ENCODE peak calls at places on chromosome 16, in six cellular contexts. U is left ventricle myocardium inferior; D is CD4-positive, alpha-beta memory T cell; N is GM23338; Z is stomach; M is neuronal stem cell. O is an unnamed sample. For H3K36me3, the result is how much of the 10 kb centered on the place peaks cover.

GRCh38 chr16:14013571-14014283 is 57.4 kb upstream of the MRTFB start:
- DNase-seq in U (no peak), D (no peak), N (peak), Z (no peak), M (no peak), O (no peak)

GRCh38 chr16:84589975-84590719 is 27.7 kb downstream of the COTL1 start:
- DNase-seq in U (no peak), D (no peak), N (no peak), Z (no peak), M (no peak), O (no peak)

GRCh38 chr16:54511181-54511731 is 224.7 kb upstream of the IRX3 start:
- DNase-seq in U (no peak), D (no peak), N (no peak), Z (no peak), M (no peak), O (no peak)

GRCh38 chr16:55710466-55710865 is 54.7 kb downstream of the SLC6A2 start:
- DNase-seq in U (no peak), D (no peak), N (peak), Z (no peak), M (peak), O (no peak)

GRCh38 chr16:7324306-7324705 is 8.3 kb upstream of the RBFOX1 start:
- DNase-seq in U (no peak), D (no peak), N (no peak), Z (no peak), M (peak), O (no peak)

GRCh38 chr16:26772503-26772902 is 294.2 kb upstream of the C16orf82 start:
- DNase-seq in U (no peak), D (no peak), N (no peak), Z (no peak), M (no peak), O (no peak)

GRCh38 chr16:28082624-28083023 is 19.1 kb upstream of the GSG1L start:
- DNase-seq in U (no peak), D (no peak), N (no peak), Z (no peak), M (no peak), O (no peak)

GRCh38 chr16:46947900-46948547 is 25.4 kb downstream of the DNAJA2 start:
- DNase-seq in U (no peak), D (peak), N (peak), Z (peak), M (peak), O (no peak)

GRCh38 chr16:26885674-26886073 is 181.1 kb upstream of the C16orf82 start:
- DNase-seq in U (no peak), D (no peak), N (no peak), Z (no peak), M (no peak), O (no peak)

GRCh38 chr16:15949210-15950166 is at the start of gene ABCC1:
- DNase-seq in U (peak), D (peak), N (peak), Z (peak), M (peak), O (peak)

GRCh38 chr16:14329727-14330363 is 258.7 kb downstream of the MRTFB start:
- DNase-seq in U (no peak), D (no peak), N (no peak), Z (no peak), M (no peak), O (no peak)

GRCh38 chr16:56630134-56630533 is 2.3 kb upstream of the MT1M start:
- DNase-seq in U (no peak), D (no peak), N (no peak), Z (no peak), M (no peak), O (no peak)

GRCh38 chr16:14455577-14455976 is 174.5 kb downstream of the PARN start:
- DNase-seq in U (no peak), D (no peak), N (peak), Z (no peak), M (no peak), O (no peak)

GRCh38 chr16:31211960-31212359 is 2.0 kb upstream of the TRIM72 start:
- DNase-seq in U (no peak), D (no peak), N (no peak), Z (no peak), M (no peak), O (no peak)

GRCh38 chr16:12406840-12407690 is 396.6 kb downstream of the CPPED1 start:
- DNase-seq in U (no peak), D (no peak), N (no peak), Z (no peak), M (no peak), O (no peak)

GRCh38 chr16:47779201-47780016 is 318.3 kb downstream of the PHKB start:
- DNase-seq in U (no peak), D (peak), N (no peak), Z (no peak), M (no peak), O (no peak)

GRCh38 chr16:48318630-48319029 is 66.6 kb downstream of the SIAH1 start:
- DNase-seq in U (no peak), D (peak), N (peak), Z (no peak), M (no peak), O (peak)

GRCh38 chr16:52526429-52526828 is 20.5 kb downstream of the TOX3 start:
- DNase-seq in U (no peak), D (no peak), N (peak), Z (no peak), M (peak), O (no peak)

GRCh38 chr16:53058882-53059281 is 4.1 kb downstream of the CHD9 start:
- DNase-seq in U (no peak), D (no peak), N (no peak), Z (no peak), M (no peak), O (no peak)

GRCh38 chr16:56617212-56618085 is 8.1 kb upstream of the MT1E start:
- DNase-seq in U (peak), D (no peak), N (peak), Z (peak), M (no peak), O (no peak)

DNA sequence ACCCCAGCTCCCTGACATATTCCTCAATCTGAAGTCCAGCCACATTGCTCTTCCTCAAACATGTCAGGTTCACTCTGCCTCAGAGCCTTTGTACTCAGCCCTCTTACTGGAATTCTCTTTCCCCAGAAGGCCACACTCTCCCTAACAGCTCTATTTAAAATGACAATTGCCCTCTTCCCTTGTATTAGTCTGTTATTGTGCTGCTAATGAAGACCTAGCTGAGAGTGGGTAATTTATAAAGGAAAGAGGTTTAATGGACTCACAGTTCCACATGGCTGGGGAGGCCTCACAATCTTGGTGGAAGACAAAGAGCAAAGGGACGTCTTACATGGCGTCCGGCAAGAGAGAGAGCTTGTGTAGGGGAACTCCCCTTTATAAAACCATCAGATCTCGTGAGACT is 46.0 kb downstream of the HS3ST2 start:
- DNase-seq in U (no peak), D (no peak), N (peak), Z (no peak), M (no peak), O (no peak)
- H3K27ac ChIP-seq in U (no peak), D (no peak), N (peak), Z (no peak), M (no peak), O (no peak)

DNA sequence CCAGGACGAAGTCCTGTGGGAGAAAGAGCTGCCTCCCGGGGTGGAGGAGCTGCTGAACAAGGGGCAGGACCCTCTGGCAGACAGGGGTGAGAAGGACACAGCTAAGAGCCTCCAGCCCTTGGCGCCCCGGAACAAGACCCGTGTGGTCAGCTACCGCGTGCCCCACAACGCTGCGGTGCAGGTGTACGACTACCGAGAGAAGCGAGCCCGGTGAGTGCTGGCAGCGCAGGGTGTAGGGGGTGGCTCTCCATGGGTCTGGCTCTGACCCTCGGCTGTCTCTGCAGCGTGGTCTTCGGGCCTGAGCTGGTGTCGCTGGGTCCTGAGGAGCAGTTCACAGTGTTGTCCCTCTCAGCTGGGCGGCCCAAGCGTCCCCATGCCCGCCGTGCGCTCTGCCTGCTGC is 21.4 kb downstream of the MVP start:
- DNase-seq in U (no peak), D (no peak), N (no peak), Z (no peak), M (no peak), O (no peak)
- H3K36me3 ChIP-seq in U (half or more), D (half or more), N (under half), Z (half or more), M (under half), O (half or more)

DNA sequence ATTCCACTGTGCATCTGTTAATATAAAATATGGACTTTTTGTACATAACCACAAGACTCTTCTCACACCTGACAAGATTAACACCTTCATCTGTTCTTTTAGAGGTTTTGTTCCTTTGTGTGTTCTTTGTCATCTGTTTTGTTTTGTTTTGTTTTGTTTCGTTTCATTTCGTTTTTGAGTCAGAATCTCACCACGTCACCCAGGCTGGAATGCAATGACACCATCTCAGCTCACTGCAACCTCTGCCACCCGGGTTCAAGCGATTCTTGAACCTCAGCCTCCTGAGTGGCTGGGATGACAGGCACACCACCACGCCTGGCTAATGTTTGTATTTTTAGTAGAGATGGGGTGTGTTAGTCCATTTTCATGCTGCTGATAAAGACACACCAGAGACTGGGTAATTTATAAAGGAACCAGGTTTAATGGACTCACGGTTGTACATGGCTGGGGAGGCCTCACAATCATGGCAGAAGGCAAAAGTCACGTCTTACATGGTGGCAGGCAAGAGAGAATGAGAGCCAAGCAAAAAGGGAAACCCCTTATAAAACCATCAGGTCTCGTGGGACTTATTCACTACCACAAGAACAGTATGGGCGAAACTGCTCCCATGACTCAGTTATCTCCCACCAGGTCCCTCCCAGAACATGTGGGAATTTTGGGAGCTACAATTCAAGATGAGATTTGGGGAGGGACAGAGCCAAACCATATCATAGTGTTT is 22.3 kb downstream of the C16orf90 start:
- DNase-seq in U (no peak), D (no peak), N (no peak), Z (no peak), M (no peak), O (no peak)
- H3K27ac ChIP-seq in U (peak), D (no peak), N (no peak), Z (no peak), M (no peak), O (no peak)

DNA sequence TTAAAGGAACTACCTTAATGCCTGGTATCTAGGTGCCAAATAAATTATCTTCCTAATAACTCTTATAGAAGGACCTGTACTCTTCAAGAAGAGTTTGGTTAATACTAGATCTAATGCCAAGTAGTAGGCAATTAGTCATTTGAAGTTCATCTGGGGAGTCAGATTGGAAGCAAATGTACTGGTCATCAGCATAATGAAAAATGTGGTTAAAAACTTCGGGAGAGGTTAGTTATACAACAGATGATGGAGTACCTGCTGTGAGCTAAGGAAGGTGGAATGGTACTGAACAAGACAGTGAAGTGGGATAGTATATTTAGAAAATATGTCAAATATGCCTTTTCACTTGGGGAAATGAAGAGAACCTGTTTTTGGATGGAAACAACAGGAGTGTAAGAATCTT is 49.2 kb downstream of the TNRC6A start:
- DNase-seq in U (no peak), D (no peak), N (no peak), Z (no peak), M (no peak), O (no peak)
- H3K36me3 ChIP-seq in U (half or more), D (under half), N (half or more), Z (half or more), M (under half), O (half or more)

GRCh38 chr16:1432388-1433262 is 1.7 kb downstream of the PERCC1 start:
- DNase-seq in U (no peak), D (no peak), N (peak), Z (no peak), M (no peak), O (no peak)
- H3K27ac ChIP-seq in U (peak), D (no peak), N (no peak), Z (no peak), M (no peak), O (no peak)

GRCh38 chr16:77199211-77199610 is at the start of gene SYCE1L:
- DNase-seq in U (no peak), D (no peak), N (no peak), Z (no peak), M (no peak), O (no peak)
- H3K36me3 ChIP-seq in U (half or more), D (under half), N (under half), Z (half or more), M (under half), O (under half)

GRCh38 chr16:3879258-3879886 is 1.1 kb downstream of the CREBBP start:
- DNase-seq in U (peak), D (no peak), N (peak), Z (peak), M (no peak), O (no peak)
- H3K27ac ChIP-seq in U (peak), D (peak), N (no peak), Z (peak), M (no peak), O (peak)

GRCh38 chr16:68784226-68784625 is 47.1 kb downstream of the CDH1 start:
- DNase-seq in U (no peak), D (no peak), N (no peak), Z (no peak), M (no peak), O (no peak)

GRCh38 chr16:68786685-68787418 is 49.8 kb downstream of the CDH1 start:
- DNase-seq in U (no peak), D (no peak), N (no peak), Z (no peak), M (no peak), O (no peak)

GRCh38 chr16:68782198-68783174 is 45.4 kb downstream of the CDH1 start:
- DNase-seq in U (no peak), D (no peak), N (no peak), Z (no peak), M (no peak), O (no peak)

GRCh38 chr16:68784721-68785120 is 47.6 kb downstream of the CDH1 start:
- DNase-seq in U (no peak), D (no peak), N (no peak), Z (no peak), M (no peak), O (no peak)

DNA sequence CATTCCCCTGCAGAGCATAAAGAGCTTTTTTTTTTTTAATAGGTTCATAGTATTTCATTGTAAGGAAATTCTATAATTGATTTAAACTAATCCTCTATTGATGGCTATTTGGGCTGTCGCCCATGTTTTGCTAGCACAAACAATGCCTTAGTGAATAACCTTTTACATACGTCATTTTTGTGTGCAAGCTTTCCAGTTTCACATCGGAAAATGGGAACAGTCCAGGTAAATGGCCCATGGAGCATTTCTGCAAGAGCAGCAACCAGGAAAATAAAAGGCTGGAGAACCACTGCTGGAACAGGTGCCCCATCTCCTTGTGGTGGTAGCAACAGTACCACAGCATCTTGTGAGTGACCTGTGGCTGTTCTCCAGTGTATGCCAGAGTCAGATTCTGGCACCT is 48.6 kb downstream of the CDH1 start:
- DNase-seq in U (no peak), D (no peak), N (no peak), Z (no peak), M (no peak), O (no peak)
- H3K36me3 ChIP-seq in U (under half), D (under half), N (under half), Z (under half), M (under half), O (under half)

DNA sequence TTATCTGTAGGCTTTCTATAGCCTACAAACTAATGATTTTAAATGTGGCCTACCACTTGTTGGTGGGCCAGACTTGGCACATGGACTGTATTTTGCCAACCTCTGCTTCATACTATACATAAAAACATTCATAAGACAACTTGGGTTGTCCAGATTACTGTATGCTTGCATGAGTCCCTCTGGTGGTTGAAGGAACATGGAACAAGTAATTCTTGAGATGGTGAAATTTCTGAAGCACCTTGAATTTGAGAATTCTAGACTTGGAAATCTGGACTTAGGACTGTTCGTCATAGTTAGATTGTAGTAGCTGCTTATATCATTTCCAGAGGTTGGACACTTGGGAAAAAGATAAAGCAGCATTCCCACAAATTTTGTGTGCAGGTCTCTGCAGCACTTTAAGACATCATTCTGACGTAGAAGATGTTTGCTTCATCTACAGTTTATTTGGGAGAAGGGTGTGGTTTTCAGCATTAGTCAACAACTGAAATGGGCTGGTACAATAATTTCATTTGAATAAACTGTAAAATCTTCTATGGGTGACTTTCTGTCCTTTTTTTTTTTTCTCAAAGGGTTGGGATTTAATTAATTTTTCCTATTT is 31.2 kb downstream of the NFATC3 start:
- DNase-seq in U (no peak), D (peak), N (no peak), Z (no peak), M (no peak), O (no peak)
- H3K27ac ChIP-seq in U (no peak), D (no peak), N (no peak), Z (no peak), M (no peak), O (no peak)

DNA sequence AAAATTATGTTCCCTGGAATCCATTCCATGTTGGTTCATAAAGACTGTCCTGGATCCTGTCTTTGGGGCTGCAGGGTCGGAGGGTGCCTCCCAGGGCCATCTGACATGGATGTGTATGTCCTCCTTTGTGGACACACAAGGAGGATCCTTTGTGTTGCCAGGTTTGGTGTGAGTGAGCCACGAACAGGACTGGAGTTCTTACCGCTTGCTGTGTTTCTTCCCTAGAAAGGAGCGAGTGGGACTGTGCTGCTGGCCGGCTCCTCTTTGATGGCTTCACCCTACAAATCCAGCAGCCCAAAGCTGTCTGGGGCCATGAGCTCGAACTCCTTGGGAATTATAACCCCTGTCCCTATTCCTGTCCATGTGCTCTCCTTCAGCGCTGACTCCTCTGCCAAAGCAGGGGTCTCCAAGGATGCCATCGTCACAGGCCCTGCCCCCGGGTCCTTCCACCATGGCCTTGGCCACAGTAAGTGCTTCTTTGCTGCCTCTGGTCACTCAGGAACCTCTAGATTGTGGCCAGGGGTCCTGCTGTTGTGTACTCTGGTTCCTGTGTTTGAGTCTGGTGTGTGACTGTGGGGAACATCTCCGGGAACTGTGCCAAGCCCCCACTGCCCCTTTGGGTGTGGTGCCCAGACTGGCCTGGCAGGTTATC is 29.5 kb downstream of the UBN1 start:
- DNase-seq in U (no peak), D (no peak), N (no peak), Z (no peak), M (no peak), O (no peak)
- H3K36me3 ChIP-seq in U (half or more), D (half or more), N (under half), Z (half or more), M (half or more), O (half or more)

O was measured in effector memory CD4-positive, alpha-beta T cell.